ENCODE peak calls at places on chromosomes 13 and 19, in five cellular contexts. One of them, this sample, is unnamed. For H3K4me1, the result is how much of the 10 kb centered on the place peaks cover.

GRCh38 chr13:86585826-86586225 is 786.6 kb upstream of the SLITRK6 start:
- DNase-seq in fibroblast of lung: peak
- DNase-seq in adrenal gland: peak
- DNase-seq in GM12878: no peak
- DNase-seq in endothelial cell of umbilical vein: no peak
- DNase-seq in this sample: no peak

GRCh38 chr13:69580255-69580654 is 527.4 kb upstream of the ATXN8OS start:
- DNase-seq in endothelial cell of umbilical vein: no peak
- DNase-seq in GM12878: no peak
- DNase-seq in adrenal gland: no peak
- DNase-seq in fibroblast of lung: no peak
- DNase-seq in this sample: no peak

GRCh38 chr13:110944121-110944967 is 29.5 kb upstream of the ANKRD10 start:
- DNase-seq in fibroblast of lung: peak
- DNase-seq in adrenal gland: no peak
- DNase-seq in endothelial cell of umbilical vein: peak
- DNase-seq in GM12878: no peak
- DNase-seq in this sample: peak

GRCh38 chr13:23811366-23812027 is 77.7 kb downstream of the MIPEP start:
- DNase-seq in fibroblast of lung: no peak
- DNase-seq in adrenal gland: no peak
- DNase-seq in GM12878: no peak
- DNase-seq in endothelial cell of umbilical vein: no peak
- DNase-seq in this sample: no peak

GRCh38 chr13:108663710-108664109 is 34.3 kb downstream of the MYO16 start:
- DNase-seq in endothelial cell of umbilical vein: no peak
- DNase-seq in adrenal gland: no peak
- DNase-seq in fibroblast of lung: no peak
- DNase-seq in GM12878: no peak
- DNase-seq in this sample: no peak

GRCh38 chr13:51453959-51454703 is 1.3 kb upstream of the INTS6 start:
- DNase-seq in GM12878: no peak
- DNase-seq in fibroblast of lung: peak
- DNase-seq in endothelial cell of umbilical vein: peak
- DNase-seq in adrenal gland: no peak
- DNase-seq in this sample: peak

GRCh38 chr19:4577020-4577782 is 17.7 kb upstream of the SEMA6B start:
- DNase-seq in fibroblast of lung: no peak
- DNase-seq in endothelial cell of umbilical vein: no peak
- DNase-seq in adrenal gland: no peak
- DNase-seq in GM12878: no peak
- DNase-seq in this sample: no peak

GRCh38 chr19:18437481-18438330 is at the start of gene ISYNA1:
- DNase-seq in GM12878: no peak
- DNase-seq in fibroblast of lung: peak
- DNase-seq in endothelial cell of umbilical vein: peak
- DNase-seq in adrenal gland: peak
- DNase-seq in this sample: peak

GRCh38 chr19:33329727-33330126 is 27.4 kb upstream of the CEBPA start:
- DNase-seq in endothelial cell of umbilical vein: no peak
- DNase-seq in GM12878: no peak
- DNase-seq in adrenal gland: no peak
- DNase-seq in fibroblast of lung: no peak
- DNase-seq in this sample: no peak

GRCh38 chr19:18153555-18154134 is 682 bp downstream of the PIK3R2 start:
- DNase-seq in endothelial cell of umbilical vein: no peak
- DNase-seq in GM12878: no peak
- DNase-seq in fibroblast of lung: no peak
- DNase-seq in adrenal gland: no peak
- DNase-seq in this sample: no peak

GRCh38 chr13:102373221-102373620 is 28.6 kb downstream of the FGF14 start:
- DNase-seq in fibroblast of lung: no peak
- DNase-seq in endothelial cell of umbilical vein: no peak
- DNase-seq in GM12878: no peak
- DNase-seq in adrenal gland: no peak
- DNase-seq in this sample: no peak

GRCh38 chr13:46341112-46341711 is 45.8 kb downstream of the RUBCNL start:
- DNase-seq in fibroblast of lung: peak
- DNase-seq in GM12878: peak
- DNase-seq in adrenal gland: no peak
- DNase-seq in endothelial cell of umbilical vein: no peak
- DNase-seq in this sample: peak

GRCh38 chr13:91785435-91786137 is 387.2 kb downstream of the GPC5 start:
- DNase-seq in adrenal gland: no peak
- DNase-seq in endothelial cell of umbilical vein: no peak
- DNase-seq in GM12878: no peak
- DNase-seq in fibroblast of lung: no peak
- DNase-seq in this sample: no peak

GRCh38 chr13:66574606-66575005 is 655.5 kb downstream of the PCDH9 start:
- DNase-seq in GM12878: no peak
- DNase-seq in endothelial cell of umbilical vein: no peak
- DNase-seq in fibroblast of lung: peak
- DNase-seq in adrenal gland: no peak
- DNase-seq in this sample: no peak

GRCh38 chr19:55241143-55241934 is 12.8 kb upstream of the TMEM86B start:
- DNase-seq in GM12878: no peak
- DNase-seq in endothelial cell of umbilical vein: no peak
- DNase-seq in fibroblast of lung: no peak
- DNase-seq in adrenal gland: peak
- DNase-seq in this sample: no peak

GRCh38 chr13:32538234-32538620 is 368 bp downstream of the N4BP2L2 start:
- DNase-seq in GM12878: no peak
- DNase-seq in adrenal gland: peak
- DNase-seq in fibroblast of lung: peak
- DNase-seq in endothelial cell of umbilical vein: no peak
- DNase-seq in this sample: no peak

GRCh38 chr13:20118268-20119140 is 42.3 kb downstream of the GJA3 start:
- DNase-seq in endothelial cell of umbilical vein: peak
- DNase-seq in fibroblast of lung: peak
- DNase-seq in adrenal gland: peak
- DNase-seq in GM12878: no peak
- DNase-seq in this sample: peak

GRCh38 chr19:44602071-44602470 is 11.3 kb upstream of the IGSF23 start:
- DNase-seq in adrenal gland: no peak
- DNase-seq in GM12878: no peak
- DNase-seq in fibroblast of lung: no peak
- DNase-seq in endothelial cell of umbilical vein: no peak
- DNase-seq in this sample: no peak

GRCh38 chr13:50156140-50156539 is 140.9 kb downstream of the KCNRG start:
- DNase-seq in fibroblast of lung: peak
- DNase-seq in endothelial cell of umbilical vein: no peak
- DNase-seq in GM12878: no peak
- DNase-seq in adrenal gland: no peak
- DNase-seq in this sample: no peak

GRCh38 chr13:40283666-40284065 is 382.8 kb downstream of the FOXO1 start:
- DNase-seq in endothelial cell of umbilical vein: no peak
- DNase-seq in adrenal gland: no peak
- DNase-seq in fibroblast of lung: no peak
- DNase-seq in GM12878: no peak
- DNase-seq in this sample: no peak

GRCh38 chr19:7152568-7152967 is 83.1 kb downstream of the ZNF557 start:
- DNase-seq in GM12878: no peak
- DNase-seq in endothelial cell of umbilical vein: no peak
- DNase-seq in adrenal gland: no peak
- DNase-seq in fibroblast of lung: peak
- DNase-seq in this sample: peak

GRCh38 chr13:59677966-59678814 is 485.5 kb downstream of the DIAPH3 start:
- DNase-seq in fibroblast of lung: peak
- DNase-seq in endothelial cell of umbilical vein: peak
- DNase-seq in GM12878: no peak
- DNase-seq in adrenal gland: no peak
- DNase-seq in this sample: peak

GRCh38 chr13:50030315-50030714 is 15.1 kb downstream of the KCNRG start:
- DNase-seq in fibroblast of lung: no peak
- DNase-seq in GM12878: no peak
- DNase-seq in adrenal gland: no peak
- DNase-seq in endothelial cell of umbilical vein: no peak
- DNase-seq in this sample: peak

GRCh38 chr19:14168259-14168972 is 32.0 kb upstream of the ASF1B start:
- DNase-seq in GM12878: no peak
- DNase-seq in fibroblast of lung: no peak
- DNase-seq in adrenal gland: no peak
- DNase-seq in endothelial cell of umbilical vein: no peak
- DNase-seq in this sample: no peak

GRCh38 chr19:13116282-13117175 is at the start of gene TRMT1:
- DNase-seq in endothelial cell of umbilical vein: peak
- DNase-seq in fibroblast of lung: peak
- DNase-seq in adrenal gland: peak
- DNase-seq in GM12878: peak
- DNase-seq in this sample: peak

GRCh38 chr19:27909185-27909840 is 1303.6 kb downstream of the UQCRFS1 start:
- DNase-seq in endothelial cell of umbilical vein: no peak
- DNase-seq in GM12878: no peak
- DNase-seq in adrenal gland: no peak
- DNase-seq in fibroblast of lung: no peak
- DNase-seq in this sample: no peak

DNA sequence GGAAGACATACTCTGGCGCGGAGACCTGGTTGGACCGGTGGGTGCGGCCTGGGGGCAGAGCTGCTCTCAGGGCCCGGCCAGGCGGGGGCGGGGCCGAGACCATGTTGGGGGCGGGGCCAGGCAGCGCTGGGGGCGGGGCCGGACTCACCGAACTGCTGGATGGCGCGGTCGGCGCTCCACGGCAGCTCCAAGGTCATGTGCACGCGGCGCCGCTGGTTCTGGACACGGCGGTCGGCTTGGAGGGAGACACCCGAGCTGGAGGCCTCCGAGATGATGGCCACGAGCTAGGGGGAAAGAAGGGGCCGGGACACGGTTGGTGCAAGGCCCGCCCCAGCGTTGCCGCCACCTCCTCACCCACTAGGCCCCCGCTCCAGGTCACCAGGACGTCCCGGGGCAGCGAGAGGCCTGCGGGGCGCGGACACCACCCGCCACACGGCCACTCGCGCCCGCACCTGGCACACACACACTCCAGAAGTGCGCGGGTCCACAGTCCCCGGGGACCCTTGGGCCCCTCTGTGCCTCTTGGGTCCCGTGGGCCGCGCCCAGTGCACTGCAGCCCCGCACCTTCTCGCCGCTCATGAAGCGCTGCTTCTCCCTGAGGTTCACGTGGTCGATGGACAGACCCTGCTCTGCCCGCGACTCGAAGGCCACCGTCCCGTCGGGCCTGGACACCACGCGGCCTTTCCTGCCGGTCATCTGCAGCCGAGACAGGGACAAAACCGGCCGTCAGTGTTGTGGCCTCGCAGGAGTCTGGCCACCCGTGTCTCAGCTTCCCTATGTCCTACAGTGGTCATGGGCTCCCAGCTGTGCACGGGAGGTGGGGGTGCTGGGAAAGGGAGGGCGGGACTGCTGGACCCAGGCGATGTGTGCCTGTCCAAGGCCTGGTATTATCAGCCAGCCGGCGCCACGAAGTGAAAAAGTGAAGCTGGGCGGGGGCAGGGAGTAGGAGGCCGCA is 8.7 kb downstream of the GPX4 start:
- DNase-seq in adrenal gland: peak
- DNase-seq in fibroblast of lung: no peak
- DNase-seq in endothelial cell of umbilical vein: no peak
- DNase-seq in GM12878: no peak
- DNase-seq in this sample: no peak
- H3K27ac ChIP-seq in adrenal gland: peak
- H3K27ac ChIP-seq in fibroblast of lung: peak
- H3K27ac ChIP-seq in endothelial cell of umbilical vein: no peak
- H3K27ac ChIP-seq in GM12878: no peak
- H3K27ac ChIP-seq in this sample: peak

DNA sequence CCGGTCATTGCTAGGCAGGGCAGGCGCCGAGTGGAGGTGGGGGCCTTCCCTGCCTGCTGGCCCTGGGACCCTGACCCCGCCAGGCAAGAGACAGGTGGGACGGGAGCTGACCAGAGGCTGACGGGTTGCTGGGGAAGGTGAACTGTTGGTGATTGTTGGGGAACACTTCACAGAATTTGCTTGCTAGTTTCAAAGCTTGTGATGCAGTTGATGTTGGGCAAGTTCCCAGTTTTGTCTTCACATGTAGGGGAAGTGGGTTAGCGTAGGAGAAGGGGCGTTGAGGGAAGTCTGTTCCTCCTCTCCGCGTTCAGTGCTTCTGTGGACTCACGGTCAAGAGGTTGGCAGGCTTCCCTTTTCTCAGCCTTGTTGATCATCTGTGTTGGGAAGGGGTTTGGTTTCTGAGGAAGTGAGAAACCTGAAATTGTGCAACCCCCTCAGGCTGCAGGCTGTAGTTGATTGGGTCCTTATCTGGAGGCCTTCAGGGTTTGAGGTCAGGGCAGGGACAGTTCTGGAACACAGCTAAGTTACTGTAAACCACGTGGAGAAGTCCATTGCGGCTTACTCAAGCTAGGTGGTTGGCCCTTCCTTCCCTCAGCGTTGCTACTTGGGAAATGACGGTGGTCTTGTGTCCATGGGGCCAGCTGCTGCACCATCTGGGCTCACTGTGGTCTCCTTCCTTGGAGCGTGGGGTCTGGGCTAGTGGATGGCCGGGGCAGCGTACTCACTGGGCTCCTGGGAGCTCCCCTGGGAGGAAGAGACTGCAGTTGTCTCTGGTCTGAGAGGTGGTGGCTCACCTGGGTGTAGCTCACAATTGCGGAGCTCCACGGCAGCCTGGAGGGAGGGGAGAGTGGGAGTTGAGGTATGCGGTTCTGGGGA is 7.5 kb downstream of the RPS9 start:
- DNase-seq in GM12878: peak
- DNase-seq in endothelial cell of umbilical vein: peak
- DNase-seq in adrenal gland: peak
- DNase-seq in fibroblast of lung: peak
- DNase-seq in this sample: no peak
- H3K4me1 ChIP-seq in GM12878: half or more
- H3K4me1 ChIP-seq in endothelial cell of umbilical vein: under half
- H3K4me1 ChIP-seq in adrenal gland: under half
- H3K4me1 ChIP-seq in fibroblast of lung: under half
- H3K4me1 ChIP-seq in this sample: under half

GRCh38 chr19:31350033-31350692 is 927 bp upstream of the TSHZ3 start:
- DNase-seq in GM12878: no peak
- DNase-seq in adrenal gland: no peak
- DNase-seq in endothelial cell of umbilical vein: no peak
- DNase-seq in fibroblast of lung: no peak
- DNase-seq in this sample: peak
- H3K27ac ChIP-seq in GM12878: no peak
- H3K27ac ChIP-seq in adrenal gland: peak
- H3K27ac ChIP-seq in endothelial cell of umbilical vein: no peak
- H3K27ac ChIP-seq in fibroblast of lung: peak
- H3K27ac ChIP-seq in this sample: peak

DNA sequence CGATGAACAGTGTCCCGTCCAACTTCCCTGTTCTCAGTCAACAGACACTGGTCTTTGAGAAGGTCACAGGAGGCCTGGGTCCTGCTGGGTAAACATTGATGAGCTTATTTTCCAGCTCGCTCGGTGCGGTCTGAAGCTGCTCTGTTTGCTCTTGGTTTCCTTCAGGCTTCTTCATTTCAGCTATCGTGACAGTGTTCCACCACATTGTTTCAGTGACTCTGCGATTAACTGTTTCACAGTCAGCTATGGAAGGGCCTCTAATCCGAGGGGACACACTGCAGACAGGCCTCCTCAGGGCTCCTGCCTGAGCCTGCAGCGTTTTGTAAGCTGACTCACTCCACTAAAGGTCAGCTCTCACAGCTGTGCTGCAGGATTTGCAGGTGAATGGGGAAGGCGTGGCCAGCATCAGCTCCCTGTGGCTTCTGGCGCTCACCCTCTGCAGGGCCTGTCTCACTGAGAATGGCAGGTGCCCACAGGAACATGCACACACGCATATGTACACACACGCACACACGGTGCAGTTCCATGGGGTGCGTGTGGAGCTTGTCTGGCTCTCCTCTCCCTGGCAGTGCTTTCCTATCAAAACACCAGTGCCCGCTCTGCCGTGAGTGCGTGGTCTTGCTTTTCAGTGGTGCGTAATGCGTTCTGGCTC is 62.9 kb upstream of the MCF2L start:
- DNase-seq in adrenal gland: no peak
- DNase-seq in GM12878: no peak
- DNase-seq in fibroblast of lung: no peak
- DNase-seq in endothelial cell of umbilical vein: no peak
- DNase-seq in this sample: no peak
- H3K4me1 ChIP-seq in adrenal gland: under half
- H3K4me1 ChIP-seq in GM12878: under half
- H3K4me1 ChIP-seq in fibroblast of lung: under half
- H3K4me1 ChIP-seq in endothelial cell of umbilical vein: under half
- H3K4me1 ChIP-seq in this sample: under half